ENCODE peak calls at places on chromosomes 13 and 19, in five cellular contexts. A is mesendoderm, G is neuronal stem cell, B is H9, U is IMR-90. P is an unnamed sample.

GRCh38 chr13:33348366-33348765 is 62.8 kb upstream of the STARD13 start:
- DNase-seq in B (no peak), U (peak), A (no peak), G (no peak), P (no peak)

GRCh38 chr13:50248537-50249521 is 233.6 kb downstream of the KCNRG start:
- DNase-seq in B (no peak), A (no peak), G (no peak), U (no peak), P (no peak)

GRCh38 chr13:82962422-82962821 is 919.9 kb downstream of the SLITRK1 start:
- DNase-seq in U (no peak), A (no peak), G (no peak), B (no peak), P (no peak)

GRCh38 chr19:33147538-33147937 is 15.6 kb downstream of the WDR88 start:
- DNase-seq in B (no peak), A (no peak), U (no peak), G (no peak), P (no peak)

GRCh38 chr19:43575156-43575950 is at the start of the genes PINLYP and XRCC1:
- DNase-seq in B (peak), G (peak), U (peak), A (peak), P (peak)

GRCh38 chr13:30312859-30313258 is 5.5 kb upstream of the KATNAL1 start:
- DNase-seq in G (no peak), A (no peak), B (no peak), U (peak), P (no peak)

GRCh38 chr13:108495686-108496363 is 133.6 kb upstream of the MYO16 start:
- DNase-seq in U (no peak), G (peak), A (peak), B (peak), P (no peak)

GRCh38 chr13:46507978-46508377 is 45.0 kb upstream of the LRCH1 start:
- DNase-seq in A (no peak), U (no peak), B (no peak), G (no peak), P (no peak)

GRCh38 chr13:19055611-19056010 is 126.0 kb downstream of the TUBA3C start:
- DNase-seq in U (no peak), B (no peak), G (no peak), A (no peak), P (no peak)

GRCh38 chr13:49023441-49023840 is 47.7 kb downstream of the FNDC3A start:
- DNase-seq in A (no peak), G (no peak), U (peak), B (no peak), P (no peak)

GRCh38 chr19:44620667-44621066 is 7.3 kb downstream of the IGSF23 start:
- DNase-seq in U (peak), B (no peak), A (no peak), G (no peak), P (no peak)

GRCh38 chr13:45194081-45194939 is 6.5 kb downstream of the KCTD4 start:
- DNase-seq in A (peak), G (no peak), B (peak), U (peak), P (no peak)

GRCh38 chr13:40813662-40814454 is 24.4 kb downstream of the SLC25A15 start:
- DNase-seq in U (peak), A (peak), B (peak), G (no peak), P (no peak)

GRCh38 chr13:99974939-99975561 is 3.5 kb upstream of the ZIC5 start:
- DNase-seq in A (peak), U (no peak), B (peak), G (no peak), P (no peak)

GRCh38 chr13:111241006-111241755 is 79.3 kb upstream of the TEX29 start:
- DNase-seq in U (no peak), B (no peak), A (no peak), G (no peak), P (no peak)

GRCh38 chr19:10269333-10270179 is 1.4 kb upstream of the ICAM1 start:
- DNase-seq in B (peak), U (peak), G (peak), A (peak), P (no peak)

GRCh38 chr13:73521291-73521626 is 462.5 kb downstream of the KLF5 start:
- DNase-seq in G (no peak), B (no peak), U (no peak), A (no peak), P (no peak)

GRCh38 chr13:31538067-31539042 is 201.0 kb upstream of the RXFP2 start:
- DNase-seq in G (no peak), B (no peak), A (peak), U (peak), P (no peak)

GRCh38 chr13:83995930-83996329 is 113.7 kb upstream of the SLITRK1 start:
- DNase-seq in U (no peak), A (no peak), B (no peak), G (no peak), P (no peak)

GRCh38 chr13:27053902-27054595 is 117.6 kb downstream of the USP12 start:
- DNase-seq in U (peak), B (no peak), A (peak), G (no peak), P (no peak)

GRCh38 chr19:51501594-51502263 is at the start of gene SIGLEC12:
- DNase-seq in G (no peak), A (no peak), B (no peak), U (no peak), P (no peak)

GRCh38 chr13:83350569-83350968 is 531.7 kb downstream of the SLITRK1 start:
- DNase-seq in G (no peak), B (no peak), U (peak), A (no peak), P (no peak)

GRCh38 chr19:47275866-47276461 is 1.3 kb downstream of the INAFM1 start:
- DNase-seq in G (no peak), B (no peak), A (no peak), U (peak), P (no peak)

GRCh38 chr13:40665061-40665753 is 1.2 kb downstream of the FOXO1 start:
- DNase-seq in G (peak), A (peak), U (no peak), B (no peak), P (no peak)

GRCh38 chr19:54436031-54436523 is 12.9 kb upstream of the LENG8 start:
- DNase-seq in A (no peak), G (no peak), B (peak), U (no peak), P (no peak)

GRCh38 chr19:58398545-58398944 is 3.1 kb downstream of the RNF225 start:
- DNase-seq in A (no peak), U (no peak), B (no peak), G (no peak), P (no peak)
- H3K4ac ChIP-seq in A (no peak), U (no peak), B (no peak), G (no peak), P (no peak)

DNA sequence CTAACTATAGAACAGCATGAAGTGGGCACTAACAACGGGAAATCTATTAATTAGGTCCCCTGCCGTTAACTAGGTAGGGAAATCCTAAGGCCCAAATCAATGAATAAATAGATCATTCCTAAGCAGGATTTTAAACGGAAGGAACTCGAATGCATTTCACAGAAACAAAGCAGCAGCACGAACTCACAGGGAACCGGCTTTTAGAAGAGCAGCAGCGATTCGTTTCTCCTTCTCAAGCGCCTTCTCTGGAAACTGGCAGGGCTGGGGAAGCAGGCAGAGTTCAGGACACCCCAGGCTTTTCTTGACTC is 786 bp downstream of the ZFP30 start:
- DNase-seq in A (no peak), G (no peak), U (peak), B (no peak), P (no peak)
- H3K4ac ChIP-seq in A (no peak), G (no peak), U (peak), B (no peak), P (no peak)

DNA sequence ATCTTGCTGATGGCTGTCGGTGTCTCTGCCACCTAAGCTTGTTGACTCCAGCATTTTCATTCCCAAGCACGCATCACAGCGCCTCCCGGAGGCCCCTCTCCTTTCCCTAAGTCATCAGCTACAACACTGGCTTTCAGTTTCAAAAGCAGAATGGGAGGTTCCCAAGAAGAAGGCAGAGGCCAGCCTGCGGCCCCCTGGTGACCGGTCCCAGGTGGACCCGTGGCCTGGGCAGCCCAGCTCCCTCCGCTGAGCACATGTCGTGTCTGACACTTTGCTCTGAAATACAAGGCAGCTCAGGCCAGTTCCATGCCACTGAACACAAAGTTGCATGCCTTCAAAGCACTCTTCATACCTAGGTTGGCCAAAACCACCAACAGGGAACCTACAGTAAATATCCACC is 8.5 kb downstream of the MLLT1 start:
- DNase-seq in U (peak), A (peak), B (peak), G (no peak), P (no peak)
- H3K4ac ChIP-seq in U (peak), A (no peak), B (no peak), G (no peak), P (no peak)

GRCh38 chr19:34182125-34182524 is 9.8 kb downstream of the LSM14A start:
- DNase-seq in G (no peak), A (no peak), U (no peak), B (no peak), P (no peak)

GRCh38 chr19:34180709-34181108 is 8.4 kb downstream of the LSM14A start:
- DNase-seq in U (no peak), B (no peak), A (no peak), G (no peak), P (no peak)

GRCh38 chr19:34179066-34179465 is 6.8 kb downstream of the LSM14A start:
- DNase-seq in G (no peak), A (no peak), U (no peak), B (no peak), P (no peak)

GRCh38 chr19:34181111-34181864 is 9.0 kb downstream of the LSM14A start:
- DNase-seq in A (no peak), U (no peak), G (no peak), B (no peak), P (no peak)

GRCh38 chr19:34180273-34180672 is 8.0 kb downstream of the LSM14A start:
- DNase-seq in A (no peak), B (no peak), U (no peak), G (no peak), P (no peak)
- H3K4ac ChIP-seq in A (no peak), B (no peak), U (no peak), G (no peak), P (no peak)

GRCh38 chr19:18650048-18650435 is 13.2 kb downstream of the KLHL26 start:
- DNase-seq in B (no peak), A (peak), G (no peak), U (peak), P (no peak)

GRCh38 chr19:18649371-18650047 is 12.7 kb downstream of the KLHL26 start:
- DNase-seq in G (no peak), A (no peak), B (peak), U (peak), P (no peak)

GRCh38 chr19:18647371-18647767 is 10.5 kb downstream of the KLHL26 start:
- DNase-seq in U (no peak), G (no peak), A (no peak), B (no peak), P (no peak)

GRCh38 chr19:18647807-18648206 is 11.0 kb downstream of the KLHL26 start:
- DNase-seq in A (no peak), G (no peak), B (no peak), U (no peak), P (no peak)

DNA sequence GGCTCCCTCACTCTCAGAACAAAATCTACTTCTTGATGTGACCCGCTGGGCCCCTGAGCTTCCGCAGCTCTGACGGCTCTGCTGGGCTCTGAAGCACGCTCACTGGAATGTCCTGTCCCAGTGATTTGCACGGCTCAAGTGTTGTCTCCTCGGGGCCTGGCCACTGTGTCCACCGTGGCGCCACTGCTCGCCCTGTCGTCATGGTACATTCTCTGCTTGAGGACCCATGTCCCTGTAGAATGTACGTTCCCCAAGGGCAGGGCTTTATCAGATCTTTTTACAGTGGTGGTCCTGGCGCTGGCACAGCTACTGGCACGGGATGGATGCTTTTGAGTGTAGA is 12.1 kb downstream of the KLHL26 start:
- DNase-seq in A (no peak), G (no peak), U (no peak), B (no peak), P (no peak)
- H3K4ac ChIP-seq in A (no peak), G (no peak), U (peak), B (no peak), P (no peak)

DNA sequence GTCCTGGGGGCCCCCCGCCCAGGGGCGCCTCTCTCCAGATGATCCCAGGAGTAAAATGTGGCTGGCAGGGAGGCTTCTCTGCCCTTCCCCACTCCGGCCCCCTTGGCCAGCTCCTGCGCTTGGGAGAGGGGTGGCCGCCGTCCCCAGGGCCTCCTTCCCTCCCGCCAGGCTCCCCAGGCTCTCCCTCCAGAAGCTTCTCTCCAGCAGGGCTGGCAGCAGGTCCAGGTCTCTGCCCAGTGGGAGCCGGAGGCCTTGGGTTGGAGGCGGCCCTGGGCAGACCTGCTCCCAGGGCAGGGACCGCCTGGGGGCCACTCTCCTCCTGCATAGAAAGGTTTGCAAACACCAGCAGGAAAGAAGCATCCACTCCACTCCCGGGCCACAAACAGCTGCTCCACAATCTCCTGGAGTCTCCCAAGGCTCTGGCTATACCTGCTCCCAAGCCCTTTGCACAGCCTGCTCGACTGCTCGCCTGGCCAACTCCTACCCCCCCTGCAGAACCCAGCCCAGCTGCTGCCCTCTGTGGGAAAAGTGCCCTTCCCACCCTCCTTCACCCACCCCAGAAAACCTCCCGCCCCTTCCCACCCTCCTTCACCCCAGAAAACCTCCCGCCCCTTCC is 26.0 kb downstream of the SBNO2 start:
- DNase-seq in U (no peak), A (no peak), B (no peak), G (no peak), P (no peak)
- H3K4ac ChIP-seq in U (no peak), A (no peak), B (no peak), G (no peak), P (no peak)

GRCh38 chr19:1668339-1669123 is 16.1 kb upstream of the TCF3 start:
- DNase-seq in B (no peak), U (no peak), G (no peak), A (no peak), P (peak)
- H3K4ac ChIP-seq in B (no peak), U (no peak), G (no peak), A (no peak), P (peak)

DNA sequence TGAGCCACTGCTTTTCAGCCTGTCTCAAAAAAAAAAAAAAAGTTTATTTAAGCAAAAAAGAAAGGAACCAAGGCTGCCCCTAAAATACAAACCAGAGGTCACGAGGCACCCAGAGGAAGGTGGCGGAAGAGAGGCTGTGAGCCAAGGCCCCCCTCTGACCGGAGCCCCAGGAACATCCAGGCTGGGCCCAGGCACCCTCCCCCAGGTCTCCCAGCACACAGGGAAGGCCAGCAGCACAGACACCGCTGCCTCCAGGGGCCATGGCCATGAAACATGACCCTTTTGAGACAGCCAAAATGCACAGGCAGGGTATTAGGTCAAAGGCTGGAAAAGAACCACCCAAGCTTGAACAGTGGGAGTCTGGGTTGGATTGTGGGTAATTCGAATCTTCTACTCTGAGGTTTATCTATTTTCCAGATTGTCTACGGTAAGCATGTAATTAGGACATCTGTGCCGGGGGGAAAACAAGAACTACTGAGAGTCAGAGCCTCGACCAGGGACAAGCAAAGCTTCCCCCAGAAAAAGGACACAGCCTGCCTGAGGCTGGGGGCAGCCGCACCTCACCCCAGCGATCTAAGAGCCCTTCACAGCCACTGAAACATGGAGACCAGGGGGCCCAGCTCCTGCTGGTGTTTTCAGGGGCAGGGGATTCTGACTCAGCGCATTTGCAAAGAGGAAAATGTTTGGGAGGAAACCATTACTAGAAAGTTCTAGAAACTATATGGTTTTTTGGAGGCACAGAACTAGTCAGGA is 8.4 kb downstream of the PEX11G start:
- DNase-seq in G (no peak), U (no peak), B (no peak), A (peak), P (no peak)
- H3K4ac ChIP-seq in G (no peak), U (no peak), B (no peak), A (no peak), P (no peak)

DNA sequence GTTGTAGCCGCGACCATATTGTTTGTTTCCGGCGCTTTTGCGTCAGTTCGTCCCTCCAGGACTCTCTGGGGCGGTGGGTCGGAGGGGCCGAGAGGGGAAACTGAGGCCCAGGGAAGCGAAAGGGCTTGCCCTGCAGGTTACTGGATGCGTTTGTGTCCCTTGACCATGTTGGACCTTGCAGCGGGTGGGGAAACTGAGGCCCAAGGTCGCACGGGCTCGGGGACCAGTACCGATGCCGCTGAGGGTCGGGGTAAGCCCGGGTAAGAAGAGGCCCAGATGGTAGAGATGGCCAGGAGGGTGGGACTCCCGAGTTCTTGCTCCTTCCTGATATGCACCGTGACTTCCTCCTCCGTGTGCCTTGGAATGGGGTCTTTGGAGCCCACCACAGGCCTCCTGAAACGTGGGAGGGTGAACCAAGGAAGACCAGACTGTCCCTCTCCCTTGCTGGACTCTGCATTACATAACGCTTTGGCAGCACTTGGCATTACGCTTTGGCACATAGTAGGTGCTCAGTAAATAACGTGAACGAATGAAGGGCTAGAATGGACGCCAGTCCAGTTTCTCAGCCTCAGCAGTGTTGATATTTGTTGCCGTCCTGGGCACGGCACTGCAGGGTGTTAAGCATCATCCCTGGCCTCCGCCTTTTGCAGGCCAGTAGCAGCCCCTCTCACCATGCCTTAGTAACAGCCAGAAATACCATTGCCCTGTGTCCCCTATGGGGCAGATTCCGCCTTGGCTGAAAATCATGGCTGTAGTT is 743 bp downstream of the CHAF1A start:
- DNase-seq in U (no peak), A (peak), G (no peak), B (peak), P (no peak)
- H3K4ac ChIP-seq in U (peak), A (peak), G (peak), B (no peak), P (peak)

DNA sequence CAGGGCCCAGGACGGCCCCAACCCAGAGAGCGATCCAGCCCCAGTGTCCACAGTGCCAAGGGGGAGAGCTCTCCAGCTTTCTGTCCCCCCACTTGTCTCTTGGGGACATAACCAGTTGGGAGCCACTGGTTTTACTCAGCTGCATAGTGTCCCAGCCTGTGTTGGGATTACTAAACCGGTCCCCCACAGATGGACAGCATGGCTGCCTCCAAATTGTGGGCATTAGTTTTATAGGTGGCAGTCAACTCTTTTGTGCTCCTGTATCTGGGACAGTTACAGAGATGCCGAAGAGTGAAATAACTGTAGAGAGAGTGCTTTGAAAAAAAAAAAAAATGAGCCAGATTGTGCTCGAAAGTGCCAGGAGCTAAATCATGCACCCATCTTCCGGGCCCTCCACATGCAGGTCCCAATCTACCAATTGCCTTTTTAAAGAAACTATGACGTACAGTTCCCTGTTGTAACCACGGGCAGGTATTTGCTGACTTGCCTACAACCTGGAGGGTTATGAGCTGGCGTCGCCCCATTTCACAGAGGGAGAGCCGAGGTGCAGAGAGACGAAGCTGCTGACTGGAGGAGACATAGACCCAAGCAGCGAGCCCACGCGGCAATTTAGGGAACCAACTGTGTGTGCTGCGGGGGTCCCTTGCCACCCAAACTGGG is 2.4 kb upstream of the NFIC start:
- DNase-seq in U (no peak), B (peak), G (no peak), A (no peak), P (no peak)
- H3K4ac ChIP-seq in U (no peak), B (no peak), G (no peak), A (no peak), P (no peak)